ENCODE peak calls at places on chromosomes 7 and 10, in ten cellular contexts. B, J, C, U, S, K, O, N, V and Z are unnamed samples.

GRCh38 chr10:73586583-73586984 is 4.6 kb downstream of the USP54 start:
- DNase-seq in K (no peak), B (peak; percentile 80), J (no peak), O (peak; percentile 54), N (peak; percentile 45), U (no peak), C (no peak), S (no peak), V (no peak), Z (peak; percentile 49)

GRCh38 chr7:17339139-17339538 is 40.7 kb downstream of the AHR start:
- DNase-seq in N (no peak), S (no peak), J (no peak), U (no peak), V (no peak), C (no peak), O (no peak), B (no peak), K (no peak), Z (no peak)

GRCh38 chr7:39130304-39130703 is 152.6 kb downstream of the POU6F2 start:
- DNase-seq in C (no peak), S (no peak), B (no peak), J (no peak), V (no peak), K (no peak), N (no peak), O (no peak), U (no peak), Z (no peak)

GRCh38 chr7:29196191-29196590 is 1.6 kb downstream of the CHN2 start:
- DNase-seq in O (no peak), B (no peak), V (no peak), K (no peak), S (no peak), C (no peak), U (no peak), N (no peak), J (no peak), Z (no peak)

GRCh38 chr7:123367508-123368122 is 166.8 kb downstream of the IQUB start:
- DNase-seq in V (peak; percentile 53), C (peak; percentile 25), K (no peak), J (no peak), S (peak; percentile 53), N (no peak), B (peak; percentile 80), O (peak; percentile 32), U (no peak), Z (peak; percentile 60)

GRCh38 chr7:81871606-81872265 is 101.9 kb upstream of the HGF start:
- DNase-seq in V (no peak), U (no peak), S (no peak), C (no peak), N (no peak), B (no peak), K (no peak), J (no peak), O (no peak), Z (no peak)

GRCh38 chr7:106065560-106066500 is 46.3 kb downstream of the SYPL1 start:
- DNase-seq in J (no peak), N (no peak), B (peak; percentile 39), S (no peak), V (no peak), K (no peak), O (no peak), C (no peak), U (no peak), Z (peak; percentile 77)

GRCh38 chr7:26508917-26509316 is 217.3 kb downstream of the SNX10 start:
- DNase-seq in S (no peak), N (no peak), B (no peak), K (no peak), O (no peak), C (no peak), U (no peak), V (no peak), J (no peak), Z (no peak)

GRCh38 chr10:3948843-3949242 is 163.8 kb upstream of the KLF6 start:
- DNase-seq in S (no peak), N (no peak), C (no peak), K (peak; percentile 58), V (no peak), U (peak; percentile 55), J (no peak), B (peak; percentile 85), O (peak; percentile 27), Z (peak; percentile 71)

GRCh38 chr10:16436367-16436757 is 448 bp upstream of the PTER start:
- DNase-seq in B (no peak), K (peak; percentile 5), O (no peak), V (no peak), C (peak; percentile 2), U (peak; percentile 49), S (no peak), N (peak; percentile 14), J (no peak), Z (no peak)

GRCh38 chr10:16867556-16867955 is 50.3 kb upstream of the RSU1 start:
- DNase-seq in C (no peak), J (no peak), V (no peak), U (no peak), S (no peak), K (no peak), B (peak; percentile 67), N (no peak), O (no peak), Z (no peak)

GRCh38 chr7:109206196-109206595 is 636.5 kb downstream of the DNAJB9 start:
- DNase-seq in J (no peak), K (no peak), C (no peak), O (no peak), N (no peak), U (no peak), S (no peak), B (no peak), V (no peak), Z (no peak)
- TF ChIP-seq CTCF in J (peak; percentile 19), K (no peak), C (peak; percentile 31), O (no peak), N (no peak), U (no peak), S (no peak), B (no peak), V (peak; percentile 3), Z (no peak)

GRCh38 chr7:71364559-71364958 is 232.6 kb downstream of the GALNT17 start:
- DNase-seq in V (no peak), O (no peak), C (no peak), B (no peak), N (no peak), S (no peak), K (no peak), U (no peak), J (no peak), Z (no peak)
- TF ChIP-seq CTCF in V (no peak), O (no peak), C (no peak), B (no peak), N (no peak), S (no peak), K (no peak), U (no peak), J (no peak), Z (no peak)

DNA sequence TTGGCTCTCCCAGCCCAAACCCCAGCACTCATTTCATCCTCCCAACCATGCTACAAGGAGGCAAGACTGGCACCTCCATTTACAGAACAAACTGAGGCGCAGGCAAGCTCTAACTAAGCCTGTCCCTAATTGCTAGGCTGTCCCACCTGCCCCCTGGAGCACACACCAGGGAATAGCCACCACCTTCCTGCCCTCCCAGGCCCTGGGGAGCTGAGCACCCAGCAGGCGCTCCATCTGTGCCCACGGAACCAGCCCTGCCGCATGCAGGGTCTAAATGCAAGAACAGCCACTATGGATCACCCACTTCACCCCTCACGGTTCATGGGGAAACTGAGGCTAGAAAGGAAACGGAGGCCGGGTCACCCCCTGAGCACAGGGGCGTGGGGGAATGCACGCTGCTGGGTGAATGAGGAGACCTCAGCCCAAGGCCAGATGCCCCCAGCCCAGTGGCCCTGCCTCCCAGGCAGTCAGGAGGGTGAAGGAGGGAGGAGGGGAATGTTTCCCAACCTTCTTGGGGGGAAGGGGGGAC is 16.5 kb downstream of the PDGFA start:
- DNase-seq in U (no peak), V (no peak), J (no peak), C (no peak), B (no peak), N (no peak), K (no peak), S (no peak), O (no peak), Z (no peak)
- TF ChIP-seq CTCF in U (no peak), V (no peak), J (peak; percentile 11), C (no peak), B (no peak), N (no peak), K (no peak), S (peak; percentile 15), O (no peak), Z (no peak)

GRCh38 chr7:158494162-158494586 is 93.4 kb downstream of the PTPRN2 start:
- DNase-seq in V (no peak), J (no peak), S (peak; percentile 52), N (no peak), O (no peak), U (no peak), C (no peak), K (no peak), B (no peak), Z (peak; percentile 8)

GRCh38 chr7:158495256-158495655 is 92.4 kb downstream of the PTPRN2 start:
- DNase-seq in C (no peak), S (no peak), B (no peak), K (no peak), V (no peak), O (no peak), N (no peak), U (no peak), J (no peak), Z (no peak)

GRCh38 chr7:158497627-158498026 is 90.0 kb downstream of the PTPRN2 start:
- DNase-seq in K (no peak), O (no peak), N (no peak), J (no peak), V (no peak), U (no peak), S (no peak), B (no peak), C (no peak), Z (no peak)

GRCh38 chr7:158494643-158495042 is 93.0 kb downstream of the PTPRN2 start:
- DNase-seq in C (no peak), V (no peak), K (no peak), S (no peak), U (no peak), B (no peak), J (no peak), N (no peak), O (no peak), Z (no peak)

DNA sequence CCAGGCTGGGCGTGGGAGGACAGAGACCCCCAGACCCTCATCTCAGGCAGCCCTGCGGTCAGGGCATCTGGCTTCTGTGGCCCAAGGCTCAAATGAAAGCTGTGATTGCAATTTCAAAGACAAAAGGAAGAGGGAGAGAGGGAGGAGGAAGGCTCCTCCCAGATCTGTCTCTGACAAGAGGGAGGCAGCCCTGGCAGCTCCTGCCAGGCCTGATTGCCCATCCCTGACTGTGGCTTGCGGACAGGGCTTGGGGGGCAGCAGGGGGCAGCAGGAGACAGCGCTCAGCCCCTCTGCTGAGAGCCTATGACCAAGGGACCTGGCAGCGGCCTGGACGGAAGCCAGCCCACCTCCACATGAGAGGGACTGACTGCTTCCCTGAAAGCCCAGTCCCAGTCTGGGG is 91.8 kb downstream of the PTPRN2 start:
- DNase-seq in B (peak; percentile 7), K (no peak), C (peak; percentile 23), U (no peak), V (peak; percentile 39), N (no peak), J (no peak), O (no peak), S (no peak), Z (peak; percentile 49)
- TF ChIP-seq CTCF in B (peak; percentile 5), K (no peak), C (no peak), U (no peak), V (peak; percentile 45), N (no peak), J (no peak), O (no peak), S (peak; percentile 30), Z (peak; percentile 18)